ENCODE peak calls at places on chromosome 5, in four cellular contexts. O is mesendoderm, U is left ventricle myocardium inferior, F is epithelial cell of esophagus. D is an unnamed sample.

GRCh38 chr5:983568-983967 is 25.0 kb upstream of the NKD2 start:
- DNase-seq in U (no peak), F (no peak), O (no peak), D (no peak)

GRCh38 chr5:56993241-56993640 is 41.3 kb upstream of the MIER3 start:
- DNase-seq in O (no peak), U (no peak), F (no peak), D (no peak)

GRCh38 chr5:149937610-149938009 is 7.0 kb downstream of the PDE6A start:
- DNase-seq in U (no peak), F (peak), O (no peak), D (no peak)

GRCh38 chr5:103929310-103930003 is 366.9 kb upstream of the NUDT12 start:
- DNase-seq in O (peak), U (no peak), F (peak), D (no peak)

GRCh38 chr5:111774525-111774924 is 17.5 kb upstream of the NREP start:
- DNase-seq in U (peak), O (peak), F (peak), D (no peak)

GRCh38 chr5:122192883-122193496 is 63.6 kb downstream of the ZNF474 start:
- DNase-seq in F (peak), U (no peak), O (peak), D (no peak)

GRCh38 chr5:140111043-140111858 is 2.7 kb upstream of the PURA start:
- DNase-seq in U (no peak), O (peak), F (no peak), D (no peak)

GRCh38 chr5:42377496-42377895 is 45.7 kb upstream of the GHR start:
- DNase-seq in O (peak), F (peak), U (no peak), D (no peak)

GRCh38 chr5:448766-449090 is 5.8 kb downstream of the EXOC3 start:
- DNase-seq in O (no peak), U (no peak), F (no peak), D (no peak)

GRCh38 chr5:166503506-166503905 is 1787.9 kb upstream of the WWC1 start:
- DNase-seq in F (no peak), U (no peak), O (no peak), D (no peak)

GRCh38 chr5:130964238-130965192 is 200.5 kb downstream of the HINT1 start:
- DNase-seq in U (no peak), F (peak), O (no peak), D (no peak)

GRCh38 chr5:41507501-41507900 is 2.9 kb downstream of the PLCXD3 start:
- DNase-seq in U (no peak), O (no peak), F (no peak), D (no peak)

GRCh38 chr5:53360811-53361210 is 119.6 kb upstream of the FST start:
- DNase-seq in U (no peak), F (peak), O (no peak), D (no peak)

GRCh38 chr5:73119492-73120157 is 750 bp upstream of the TMEM171 start:
- DNase-seq in O (peak), F (peak), U (no peak), D (peak)

GRCh38 chr5:94901071-94901979 is 282.9 kb downstream of the SLF1 start:
- DNase-seq in F (peak), O (peak), U (no peak), D (no peak)

GRCh38 chr5:150484964-150485769 is 22.8 kb upstream of the NDST1 start:
- DNase-seq in O (peak), U (no peak), F (no peak), D (no peak)

GRCh38 chr5:126718246-126718868 is 58.6 kb upstream of the LMNB1 start:
- DNase-seq in F (no peak), O (peak), U (no peak), D (no peak)

GRCh38 chr5:81165493-81166119 is 67.5 kb upstream of the CKMT2 start:
- DNase-seq in O (peak), U (peak), F (peak), D (peak)

GRCh38 chr5:36878421-36879088 is 2.0 kb downstream of the NIPBL start:
- DNase-seq in O (peak), F (peak), U (no peak), D (no peak)

GRCh38 chr5:108730617-108731340 is 16.9 kb upstream of the FER start:
- DNase-seq in U (no peak), F (no peak), O (no peak), D (no peak)

GRCh38 chr5:35066260-35066795 is 18.6 kb upstream of the AGXT2 start:
- DNase-seq in O (no peak), F (no peak), U (no peak), D (no peak)

GRCh38 chr5:139091439-139092156 is 106.6 kb downstream of the SIL1 start:
- DNase-seq in F (no peak), U (no peak), O (peak), D (no peak)

GRCh38 chr5:131328536-131329186 is 64.8 kb downstream of the CDC42SE2 start:
- DNase-seq in U (no peak), F (peak), O (no peak), D (no peak)

GRCh38 chr5:177405805-177406204 is 3.6 kb downstream of the F12 start:
- DNase-seq in F (no peak), U (peak), O (no peak), D (no peak)

GRCh38 chr5:177403194-177403825 is 2.8 kb upstream of the PFN3 start:
- DNase-seq in U (no peak), F (peak), O (peak), D (peak)

GRCh38 chr5:177405312-177405711 is 4.1 kb downstream of the F12 start:
- DNase-seq in F (no peak), U (no peak), O (no peak), D (no peak)

GRCh38 chr5:177403826-177404640 is 3.6 kb upstream of the PFN3 start:
- DNase-seq in O (peak), F (peak), U (peak), D (peak)

DNA sequence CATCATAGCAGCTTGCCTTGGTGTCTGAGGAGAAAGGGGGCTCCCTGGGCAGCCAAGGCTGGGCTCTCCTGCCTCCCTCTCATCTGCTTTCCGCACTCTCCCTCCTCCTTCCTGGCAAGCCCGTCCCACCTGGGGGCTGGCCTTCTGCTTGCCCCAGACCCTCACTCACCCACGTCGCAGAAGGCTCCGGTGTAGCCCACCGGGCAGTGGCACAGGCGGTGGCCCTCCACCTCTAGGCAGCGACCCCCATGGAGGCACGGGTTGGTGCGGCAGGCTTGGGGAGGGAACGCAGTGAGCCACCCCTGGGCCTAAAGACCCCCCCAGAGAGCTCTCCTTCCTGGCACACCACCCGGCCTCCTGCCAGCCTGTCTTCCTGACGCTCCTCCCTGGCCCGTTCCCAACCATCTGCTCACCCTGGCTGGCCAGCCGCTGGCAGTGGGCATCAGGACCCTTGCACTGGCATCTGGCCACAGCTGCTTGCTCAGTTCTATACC is 4.2 kb upstream of the PFN3 start:
- DNase-seq in O (no peak), U (no peak), F (no peak), D (no peak)
- H3K4me3 ChIP-seq in O (no peak), U (peak), F (peak), D (peak)

GRCh38 chr5:132444061-132444460 is 46.5 kb downstream of the IRF1 start:
- DNase-seq in O (no peak), F (no peak), U (no peak), D (no peak)

GRCh38 chr5:132444841-132445639 is 45.5 kb downstream of the IRF1 start:
- DNase-seq in O (no peak), F (peak), U (no peak), D (no peak)

GRCh38 chr5:132445930-132446329 is 44.6 kb downstream of the IRF1 start:
- DNase-seq in O (peak), U (no peak), F (peak), D (no peak)

GRCh38 chr5:132446621-132447020 is 44.0 kb downstream of the IRF1 start:
- DNase-seq in O (no peak), F (no peak), U (peak), D (no peak)

DNA sequence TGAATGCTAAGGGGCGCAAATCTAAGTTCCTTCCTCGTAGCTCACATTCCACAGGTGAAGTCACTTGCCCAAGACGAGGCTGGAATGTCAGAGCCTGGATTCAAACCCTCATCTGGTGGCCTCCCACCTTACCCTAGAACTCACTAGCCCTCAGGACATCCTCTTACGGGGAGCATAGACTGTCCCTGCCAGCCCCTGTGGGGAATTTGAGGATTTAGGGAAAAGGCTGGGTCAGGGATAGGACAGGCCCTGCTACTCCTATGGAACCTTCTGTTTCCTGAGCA is 45.0 kb downstream of the IRF1 start:
- DNase-seq in F (no peak), U (no peak), O (peak), D (no peak)
- H3K4me3 ChIP-seq in F (no peak), U (no peak), O (no peak), D (no peak)

GRCh38 chr5:157649091-157649490 is 3.1 kb downstream of the SOX30 start:
- DNase-seq in F (no peak), U (no peak), O (no peak), D (no peak)

GRCh38 chr5:157652377-157652692 is at the start of gene SOX30:
- DNase-seq in O (no peak), F (no peak), U (no peak), D (no peak)

GRCh38 chr5:157651623-157652376 is 438 bp downstream of the SOX30 start:
- DNase-seq in O (peak), U (peak), F (peak), D (peak)

GRCh38 chr5:157648275-157648990 is 3.8 kb downstream of the SOX30 start:
- DNase-seq in F (no peak), O (no peak), U (no peak), D (no peak)

DNA sequence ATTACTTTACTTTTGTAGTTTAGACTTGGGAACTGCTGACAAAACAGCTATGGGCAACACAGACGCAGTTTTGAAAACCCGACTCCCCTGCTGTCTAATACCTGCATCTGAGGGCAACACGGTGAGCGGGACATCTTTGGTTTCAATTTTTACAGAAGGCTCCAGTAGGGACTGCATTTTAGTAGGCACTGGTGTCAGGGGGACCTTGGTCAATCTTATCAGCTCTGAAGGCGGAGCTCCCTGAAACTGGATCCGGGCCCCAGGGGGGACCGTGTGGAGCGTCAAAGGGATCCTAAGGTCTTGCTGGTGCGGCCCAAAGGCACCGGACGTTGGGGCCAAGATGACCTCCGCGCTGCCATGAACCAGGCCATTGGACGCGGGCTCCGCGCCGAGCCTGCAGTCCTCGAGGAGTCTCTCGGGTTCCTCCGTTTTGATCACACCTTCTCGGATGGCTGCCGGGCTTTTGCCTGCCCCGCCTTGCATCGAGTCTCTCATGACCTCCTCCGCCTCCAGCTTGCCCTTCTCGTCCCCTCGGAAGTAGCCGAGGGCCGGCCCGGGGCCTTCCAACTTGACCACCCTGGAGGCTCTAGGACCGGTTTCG is 1.1 kb downstream of the SOX30 start:
- DNase-seq in U (no peak), F (no peak), O (no peak), D (no peak)
- H3K4me3 ChIP-seq in U (peak), F (peak), O (no peak), D (no peak)

GRCh38 chr5:98031496-98031895 is 742.0 kb upstream of the RGMB start:
- DNase-seq in O (no peak), U (no peak), F (no peak), D (no peak)

DNA sequence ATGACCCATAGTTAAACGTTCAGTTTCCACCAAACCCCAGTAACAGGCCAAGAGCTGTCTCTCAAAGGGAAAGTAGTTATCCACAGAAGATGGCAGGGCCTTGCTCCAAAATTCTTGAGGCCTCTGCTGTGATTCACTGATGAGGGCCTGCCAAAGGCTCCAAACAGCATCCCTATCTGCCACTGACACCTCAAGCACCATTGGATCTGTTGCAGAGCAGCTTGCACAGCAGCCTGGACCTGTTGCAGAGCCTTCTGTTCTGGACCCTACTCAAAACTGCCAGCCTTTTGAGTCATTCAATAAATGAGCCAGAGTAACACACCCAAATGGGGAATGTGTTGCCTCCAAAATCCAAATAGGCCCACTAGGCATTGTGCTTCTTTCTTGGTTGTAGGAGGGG is 741.5 kb upstream of the RGMB start:
- DNase-seq in O (no peak), U (no peak), F (peak), D (no peak)
- H3K4me3 ChIP-seq in O (no peak), U (no peak), F (no peak), D (no peak)

GRCh38 chr5:96177303-96177869 is 215.7 kb upstream of the ELL2 start:
- DNase-seq in O (no peak), U (no peak), F (peak), D (no peak)
- H3K4me3 ChIP-seq in O (no peak), U (no peak), F (no peak), D (no peak)

DNA sequence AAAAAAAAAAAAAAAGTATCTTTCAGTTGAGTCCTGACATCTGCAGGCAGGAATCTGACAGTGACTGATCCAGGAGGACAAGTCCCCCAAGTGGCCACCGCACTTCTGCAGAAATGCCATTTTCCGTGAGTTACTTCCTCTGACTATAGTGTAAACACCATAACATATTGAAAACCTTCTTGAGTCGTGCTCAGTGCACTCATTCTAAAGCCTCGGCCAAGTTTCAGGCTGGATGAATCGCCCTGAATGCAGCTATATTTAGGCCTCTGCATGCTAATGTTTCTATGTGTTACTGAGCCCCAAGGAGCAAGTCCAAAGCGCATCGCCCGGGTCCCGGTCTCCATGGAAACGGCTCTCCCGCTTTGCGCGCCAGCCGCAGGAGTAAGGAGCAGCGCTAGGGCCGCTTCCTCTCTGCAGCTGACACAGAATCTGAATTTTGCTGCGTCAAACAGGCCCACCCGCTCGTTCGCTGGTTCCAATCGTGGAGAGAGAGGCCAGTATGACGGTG is 335.4 kb downstream of the MSX2 start:
- DNase-seq in F (no peak), U (peak), O (peak), D (no peak)
- H3K4me3 ChIP-seq in F (no peak), U (peak), O (no peak), D (peak)

DNA sequence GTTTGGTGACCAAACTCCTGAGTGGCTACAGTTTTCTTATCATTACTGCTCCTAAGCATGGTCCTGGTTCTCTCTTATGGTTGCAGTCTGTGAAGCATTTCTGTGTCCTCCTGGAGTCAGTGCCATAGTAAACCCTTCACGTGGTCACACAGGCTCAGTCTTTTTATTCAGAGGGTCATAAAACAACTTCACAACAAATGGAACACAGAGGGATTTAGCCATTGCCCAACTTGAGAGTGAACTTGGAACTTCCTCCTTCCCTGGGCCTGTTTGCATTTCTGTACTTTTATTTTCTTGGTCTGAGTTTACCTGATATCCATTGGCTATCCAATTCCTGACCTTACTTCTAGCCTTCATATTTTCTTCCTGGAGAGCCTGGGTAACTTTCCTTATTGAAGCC is 144.9 kb downstream of the CCDC192 start:
- DNase-seq in O (no peak), U (no peak), F (no peak), D (no peak)
- H3K4me3 ChIP-seq in O (no peak), U (no peak), F (no peak), D (no peak)

DNA sequence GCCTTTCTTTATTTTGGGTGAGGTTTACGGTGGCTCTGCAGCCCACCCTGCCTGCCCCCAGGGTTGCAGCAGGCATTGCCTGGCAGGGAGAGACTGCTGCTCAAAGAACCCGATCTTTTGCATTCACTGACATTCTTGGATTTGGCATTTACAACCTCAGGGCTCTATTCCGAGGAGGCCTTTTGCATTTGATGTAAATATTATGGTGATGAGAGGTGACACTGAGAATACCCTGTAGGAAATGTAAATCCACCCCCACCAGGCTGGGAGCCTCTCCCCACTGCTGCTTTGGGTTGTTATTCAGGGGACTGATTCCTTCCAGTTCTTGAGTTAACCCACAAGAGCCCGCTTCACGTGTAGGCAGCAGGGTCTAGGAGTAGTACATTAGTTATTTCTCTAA is 55.5 kb upstream of the ARAP3 start:
- DNase-seq in O (no peak), F (no peak), U (no peak), D (no peak)
- H3K4me3 ChIP-seq in O (no peak), F (no peak), U (no peak), D (no peak)

DNA sequence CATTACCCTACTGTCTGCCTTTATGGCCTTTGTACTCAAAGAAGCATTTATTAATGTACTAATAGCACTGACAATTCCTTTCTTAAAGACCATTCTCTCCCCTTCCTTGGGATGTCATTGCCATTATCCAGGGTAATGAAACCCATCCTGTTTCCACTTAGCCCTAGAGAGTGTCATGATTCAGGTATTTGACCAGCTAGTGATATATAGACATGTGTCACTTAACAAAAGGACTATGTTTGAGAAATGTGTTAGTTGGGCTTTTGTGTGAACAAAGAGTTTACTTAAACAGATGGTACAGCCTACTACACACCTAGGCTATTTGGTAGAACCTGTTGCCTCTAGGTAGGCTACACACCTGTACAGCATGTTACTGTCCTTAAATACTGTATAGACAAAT is 2.0 kb downstream of the ATP6V0E1 start:
- DNase-seq in O (no peak), U (no peak), F (peak), D (no peak)
- H3K4me3 ChIP-seq in O (no peak), U (peak), F (peak), D (no peak)

GRCh38 chr5:76692274-76692540 is 23.7 kb upstream of the F2R start:
- DNase-seq in O (no peak), F (no peak), U (no peak), D (no peak)
- H3K4me3 ChIP-seq in O (no peak), F (no peak), U (no peak), D (no peak)